ENCODE peak calls at places on chromosomes 6 and 20, in nine cellular contexts. X, L, R, G, T, B, O, F and P are unnamed samples.
A peak's percentile ranks its signal among the peaks of the same experiment; 100 is the strongest.

GRCh38 chr6:31877651-31878161 is 1.1 kb downstream of the SLC44A4 start:
- DNase-seq in X (peak; percentile 68), L (no peak), R (no peak), G (no peak), T (no peak), B (peak; percentile 81), O (no peak), F (no peak), P (no peak)

GRCh38 chr6:5086294-5086890 is 1.3 kb downstream of the PPP1R3G start:
- DNase-seq in X (no peak), L (no peak), R (no peak), G (no peak), T (no peak), B (no peak), O (no peak), F (no peak), P (no peak)

GRCh38 chr6:150576651-150577226 is 22.9 kb upstream of the PLEKHG1 start:
- DNase-seq in X (no peak), L (no peak), R (no peak), G (no peak), T (no peak), B (no peak), O (no peak), F (no peak), P (no peak)

GRCh38 chr6:126143650-126144260 is 157.4 kb downstream of the TRMT11 start:
- DNase-seq in X (no peak), L (no peak), R (no peak), G (peak; percentile 14), T (no peak), B (no peak), O (no peak), F (no peak), P (no peak)

GRCh38 chr6:75201901-75202672 is 3.8 kb downstream of the COL12A1 start:
- DNase-seq in X (no peak), L (no peak), R (peak; percentile 15), G (peak; percentile 12), T (no peak), B (peak; percentile 49), O (no peak), F (no peak), P (peak; percentile 66)

GRCh38 chr6:111871725-111872520 is 1.3 kb downstream of the FYN start:
- DNase-seq in X (no peak), L (peak; percentile 19), R (peak; percentile 15), G (peak; percentile 26), T (no peak), B (no peak), O (no peak), F (no peak), P (peak; percentile 38)

GRCh38 chr6:112343375-112343774 is 3.8 kb upstream of the RFPL4B start:
- DNase-seq in X (no peak), L (no peak), R (no peak), G (no peak), T (no peak), B (no peak), O (no peak), F (no peak), P (no peak)

GRCh38 chr6:5990776-5991175 is 15.9 kb downstream of the NRN1 start:
- DNase-seq in X (no peak), L (no peak), R (no peak), G (no peak), T (no peak), B (no peak), O (no peak), F (no peak), P (no peak)

GRCh38 chr6:113375950-113376846 is 480.9 kb upstream of the MARCKS start:
- DNase-seq in X (no peak), L (no peak), R (no peak), G (no peak), T (no peak), B (no peak), O (no peak), F (no peak), P (peak; percentile 51)

GRCh38 chr20:23152902-23153301 is 66.8 kb upstream of the CD93 start:
- DNase-seq in X (no peak), L (no peak), R (no peak), G (no peak), T (no peak), B (no peak), O (no peak), F (no peak), P (no peak)

GRCh38 chr6:132190815-132191175 is 210.5 kb downstream of the MOXD1 start:
- DNase-seq in X (no peak), L (no peak), R (no peak), G (no peak), T (no peak), B (no peak), O (no peak), F (no peak), P (peak; percentile 23)

GRCh38 chr6:140641412-140641811 is 1267.0 kb upstream of the CITED2 start:
- DNase-seq in X (no peak), L (no peak), R (no peak), G (no peak), T (no peak), B (no peak), O (no peak), F (no peak), P (no peak)

GRCh38 chr20:341682-342081 is 5.2 kb upstream of the NRSN2 start:
- DNase-seq in X (no peak), L (peak; percentile 29), R (no peak), G (no peak), T (no peak), B (no peak), O (no peak), F (no peak), P (peak; percentile 94)

GRCh38 chr20:63080811-63081210 is 74.0 kb upstream of the BHLHE23 start:
- DNase-seq in X (no peak), L (no peak), R (no peak), G (no peak), T (no peak), B (no peak), O (no peak), F (no peak), P (no peak)

GRCh38 chr20:7980332-7981046 is 39.1 kb downstream of the TMX4 start:
- DNase-seq in X (no peak), L (peak; percentile 61), R (peak; percentile 32), G (no peak), T (no peak), B (no peak), O (no peak), F (peak; percentile 24), P (peak; percentile 50)

GRCh38 chr20:18585134-18585533 is 2.7 kb upstream of the DTD1 start:
- DNase-seq in X (no peak), L (no peak), R (no peak), G (no peak), T (no peak), B (no peak), O (no peak), F (no peak), P (peak; percentile 56)

GRCh38 chr6:27650620-27651370 is 177.9 kb upstream of the ZNF184 start:
- DNase-seq in X (no peak), L (no peak), R (peak; percentile 77), G (peak; percentile 59), T (no peak), B (no peak), O (no peak), F (no peak), P (peak; percentile 74)

GRCh38 chr20:32886652-32887051 is 27.9 kb downstream of the EFCAB8 start:
- DNase-seq in X (no peak), L (no peak), R (no peak), G (no peak), T (no peak), B (no peak), O (no peak), F (no peak), P (no peak)

GRCh38 chr20:38149880-38150594 is 15.0 kb downstream of the TGM2 start:
- DNase-seq in X (no peak), L (no peak), R (no peak), G (no peak), T (no peak), B (no peak), O (no peak), F (no peak), P (no peak)

GRCh38 chr20:38673731-38674177 is 50.5 kb upstream of the SLC32A1 start:
- DNase-seq in X (no peak), L (no peak), R (no peak), G (no peak), T (no peak), B (no peak), O (no peak), F (no peak), P (no peak)

GRCh38 chr6:137700751-137701477 is 166.1 kb upstream of the TNFAIP3 start:
- DNase-seq in X (no peak), L (no peak), R (no peak), G (no peak), T (no peak), B (no peak), O (no peak), F (no peak), P (no peak)

GRCh38 chr6:81787313-81788068 is 35.0 kb upstream of the TENT5A start:
- DNase-seq in X (no peak), L (no peak), R (no peak), G (no peak), T (no peak), B (no peak), O (no peak), F (no peak), P (peak; percentile 44)

GRCh38 chr20:56634735-56635422 is 5.8 kb downstream of the TFAP2C start:
- DNase-seq in X (no peak), L (no peak), R (no peak), G (no peak), T (no peak), B (no peak), O (no peak), F (no peak), P (peak; percentile 39)

GRCh38 chr20:54014301-54014914 is 56.0 kb downstream of the BCAS1 start:
- DNase-seq in X (no peak), L (no peak), R (no peak), G (no peak), T (no peak), B (no peak), O (no peak), F (no peak), P (no peak)

GRCh38 chr6:54892831-54893230 is 46.3 kb downstream of the FAM83B start:
- DNase-seq in X (no peak), L (no peak), R (no peak), G (no peak), T (no peak), B (no peak), O (no peak), F (peak; percentile 51), P (peak; percentile 99)

GRCh38 chr6:62283828-62284411 is 2.1 kb downstream of the KHDRBS2 start:
- DNase-seq in X (no peak), L (peak; percentile 62), R (peak; percentile 14), G (peak; percentile 70), T (no peak), B (no peak), O (no peak), F (no peak), P (no peak)